ENCODE peak calls at places on chromosomes 5 and 9, in six cellular contexts. One of them, this sample, is unnamed.

GRCh38 chr9:133347515-133347984 is 381 bp downstream of the MED22 start:
- DNase-seq in HepG2: no peak
- DNase-seq in K562: peak; percentile 61
- DNase-seq in H1: peak; percentile 65
- DNase-seq in GM12878: peak; percentile 28
- DNase-seq in GM12891: peak; percentile 71
- DNase-seq in this sample: peak; percentile 78

GRCh38 chr9:137371521-137371941 is 51.4 kb downstream of the EXD3 start:
- DNase-seq in HepG2: no peak
- DNase-seq in K562: no peak
- DNase-seq in H1: no peak
- DNase-seq in GM12878: no peak
- DNase-seq in GM12891: no peak
- DNase-seq in this sample: no peak

GRCh38 chr5:141412853-141413539 is at the start of gene PCDHGA10:
- DNase-seq in HepG2: peak; percentile 15
- DNase-seq in K562: peak; percentile 61
- DNase-seq in H1: peak; percentile 67
- DNase-seq in GM12878: peak; percentile 27
- DNase-seq in GM12891: peak; percentile 70
- DNase-seq in this sample: peak; percentile 47

GRCh38 chr5:179870403-179870903 is 11.8 kb upstream of the MRNIP start:
- DNase-seq in HepG2: peak; percentile 29
- DNase-seq in K562: peak; percentile 85
- DNase-seq in H1: peak; percentile 60
- DNase-seq in GM12878: no peak
- DNase-seq in GM12891: no peak
- DNase-seq in this sample: no peak

GRCh38 chr9:70352802-70353201 is 61.7 kb downstream of the KLF9 start:
- DNase-seq in HepG2: no peak
- DNase-seq in K562: peak; percentile 6
- DNase-seq in H1: no peak
- DNase-seq in GM12878: no peak
- DNase-seq in GM12891: no peak
- DNase-seq in this sample: no peak

GRCh38 chr9:83034587-83034986 is 28.4 kb downstream of the RASEF start:
- DNase-seq in HepG2: no peak
- DNase-seq in K562: no peak
- DNase-seq in H1: no peak
- DNase-seq in GM12878: no peak
- DNase-seq in GM12891: no peak
- DNase-seq in this sample: no peak

GRCh38 chr9:92463989-92464388 is 18.3 kb downstream of the ASPN start:
- DNase-seq in HepG2: no peak
- DNase-seq in K562: no peak
- DNase-seq in H1: no peak
- DNase-seq in GM12878: no peak
- DNase-seq in GM12891: no peak
- DNase-seq in this sample: no peak

GRCh38 chr5:83107692-83108410 is 30.5 kb downstream of the XRCC4 start:
- DNase-seq in HepG2: no peak
- DNase-seq in K562: no peak
- DNase-seq in H1: no peak
- DNase-seq in GM12878: no peak
- DNase-seq in GM12891: no peak
- DNase-seq in this sample: no peak

GRCh38 chr9:95903398-95903797 is 27.9 kb downstream of the ERCC6L2 start:
- DNase-seq in HepG2: no peak
- DNase-seq in K562: no peak
- DNase-seq in H1: no peak
- DNase-seq in GM12878: no peak
- DNase-seq in GM12891: no peak
- DNase-seq in this sample: no peak

GRCh38 chr5:172478256-172478655 is 23.9 kb upstream of the SH3PXD2B start:
- DNase-seq in HepG2: no peak
- DNase-seq in K562: no peak
- DNase-seq in H1: no peak
- DNase-seq in GM12878: no peak
- DNase-seq in GM12891: no peak
- DNase-seq in this sample: no peak

GRCh38 chr9:31542384-31543055 is 841.9 kb upstream of the ACO1 start:
- DNase-seq in HepG2: peak; percentile 12
- DNase-seq in K562: no peak
- DNase-seq in H1: no peak
- DNase-seq in GM12878: peak; percentile 26
- DNase-seq in GM12891: no peak
- DNase-seq in this sample: peak; percentile 11

GRCh38 chr9:94720846-94721549 is 5.5 kb upstream of the AOPEP start:
- DNase-seq in HepG2: peak; percentile 15
- DNase-seq in K562: no peak
- DNase-seq in H1: no peak
- DNase-seq in GM12878: no peak
- DNase-seq in GM12891: no peak
- DNase-seq in this sample: no peak

GRCh38 chr5:69493235-69493925 is 790 bp downstream of the OCLN start:
- DNase-seq in HepG2: no peak
- DNase-seq in K562: no peak
- DNase-seq in H1: peak; percentile 79
- DNase-seq in GM12878: no peak
- DNase-seq in GM12891: peak; percentile 63
- DNase-seq in this sample: peak; percentile 48

GRCh38 chr5:31638748-31639418 is at the start of gene PDZD2:
- DNase-seq in HepG2: peak; percentile 23
- DNase-seq in K562: peak; percentile 76
- DNase-seq in H1: peak; percentile 86
- DNase-seq in GM12878: peak; percentile 17
- DNase-seq in GM12891: peak; percentile 76
- DNase-seq in this sample: peak; percentile 74

GRCh38 chr9:69822091-69822750 is 1.6 kb downstream of the CFAP95 start:
- DNase-seq in HepG2: no peak
- DNase-seq in K562: no peak
- DNase-seq in H1: no peak
- DNase-seq in GM12878: no peak
- DNase-seq in GM12891: no peak
- DNase-seq in this sample: no peak

DNA sequence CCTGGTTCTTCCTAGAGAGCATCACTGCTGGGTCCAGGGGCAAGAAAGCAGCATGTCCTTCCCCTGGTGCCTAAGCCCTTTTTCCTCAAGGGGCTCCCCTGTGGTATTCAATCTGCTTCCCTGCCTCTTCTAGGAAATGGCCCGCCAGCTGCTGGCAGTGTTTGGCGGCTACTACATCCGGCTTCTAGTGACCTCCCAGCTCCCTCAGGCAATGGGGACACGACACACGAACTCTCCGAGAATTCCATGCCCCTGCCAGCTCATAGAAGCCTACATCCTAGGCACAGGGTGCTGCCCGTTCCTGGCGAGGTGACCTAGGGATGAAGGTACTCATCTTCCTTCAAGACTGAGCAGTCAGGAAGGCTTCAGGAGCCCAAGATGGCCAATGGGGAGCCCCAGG is 14.6 kb downstream of the TEX53 start:
- DNase-seq in HepG2: no peak
- DNase-seq in K562: no peak
- DNase-seq in H1: no peak
- DNase-seq in GM12878: no peak
- DNase-seq in GM12891: no peak
- DNase-seq in this sample: no peak
- TF ChIP-seq POLR2AphosphoS5 in HepG2: no peak
- TF ChIP-seq POLR2AphosphoS5 in K562: no peak
- TF ChIP-seq POLR2AphosphoS5 in H1: no peak
- TF ChIP-seq POLR2AphosphoS5 in GM12878: no peak
- TF ChIP-seq POLR2AphosphoS5 in GM12891: no peak
- TF ChIP-seq POLR2AphosphoS5 in this sample: no peak

DNA sequence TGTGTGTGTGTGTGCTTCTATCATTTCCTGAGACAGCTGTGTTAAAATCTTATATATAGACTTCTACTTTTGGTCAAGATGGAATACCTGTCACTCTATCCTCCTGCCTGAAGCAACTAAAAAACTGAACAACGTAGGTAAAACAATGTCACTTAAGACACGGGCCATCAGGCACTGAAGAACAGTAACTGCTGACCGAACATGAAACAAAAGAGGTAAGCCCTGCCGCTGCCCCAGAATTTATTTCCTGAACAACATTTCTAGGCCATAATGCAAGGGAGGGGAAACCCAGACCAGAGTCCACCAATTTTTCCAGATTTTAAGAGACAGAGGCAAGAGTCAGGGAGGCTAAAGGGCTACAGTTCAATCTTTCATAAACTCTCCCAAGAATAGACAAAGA is 156.0 kb downstream of the CDC42SE2 start:
- DNase-seq in HepG2: no peak
- DNase-seq in K562: no peak
- DNase-seq in H1: no peak
- DNase-seq in GM12878: no peak
- DNase-seq in GM12891: no peak
- DNase-seq in this sample: no peak
- TF ChIP-seq TAF1 in HepG2: no peak
- TF ChIP-seq TAF1 in K562: no peak
- TF ChIP-seq TAF1 in H1: no peak
- TF ChIP-seq TAF1 in GM12878: no peak
- TF ChIP-seq TAF1 in GM12891: no peak
- TF ChIP-seq TAF1 in this sample: no peak

GRCh38 chr9:121736964-121737462 is 85.6 kb downstream of the DAB2IP start:
- DNase-seq in HepG2: peak; percentile 78
- DNase-seq in K562: peak; percentile 34
- DNase-seq in H1: peak; percentile 79
- DNase-seq in GM12878: no peak
- DNase-seq in GM12891: no peak
- DNase-seq in this sample: no peak
- TF ChIP-seq POLR2A in HepG2: peak; percentile 71
- TF ChIP-seq POLR2A in K562: no peak
- TF ChIP-seq POLR2A in H1: no peak
- TF ChIP-seq POLR2A in GM12878: no peak
- TF ChIP-seq POLR2A in GM12891: no peak
- TF ChIP-seq POLR2A in this sample: no peak

GRCh38 chr9:79266986-79267385 is 304.8 kb upstream of the TLE4 start:
- DNase-seq in HepG2: no peak
- DNase-seq in K562: no peak
- DNase-seq in H1: no peak
- DNase-seq in GM12878: no peak
- DNase-seq in GM12891: no peak
- DNase-seq in this sample: no peak

GRCh38 chr9:79263666-79264460 is 307.9 kb upstream of the TLE4 start:
- DNase-seq in HepG2: no peak
- DNase-seq in K562: no peak
- DNase-seq in H1: no peak
- DNase-seq in GM12878: no peak
- DNase-seq in GM12891: no peak
- DNase-seq in this sample: no peak

GRCh38 chr9:79264511-79265448 is 307.0 kb upstream of the TLE4 start:
- DNase-seq in HepG2: no peak
- DNase-seq in K562: no peak
- DNase-seq in H1: no peak
- DNase-seq in GM12878: no peak
- DNase-seq in GM12891: no peak
- DNase-seq in this sample: no peak
- TF ChIP-seq POLR2AphosphoS5 in HepG2: no peak
- TF ChIP-seq POLR2AphosphoS5 in K562: no peak
- TF ChIP-seq POLR2AphosphoS5 in H1: no peak
- TF ChIP-seq POLR2AphosphoS5 in GM12878: no peak
- TF ChIP-seq POLR2AphosphoS5 in GM12891: no peak
- TF ChIP-seq POLR2AphosphoS5 in this sample: no peak

DNA sequence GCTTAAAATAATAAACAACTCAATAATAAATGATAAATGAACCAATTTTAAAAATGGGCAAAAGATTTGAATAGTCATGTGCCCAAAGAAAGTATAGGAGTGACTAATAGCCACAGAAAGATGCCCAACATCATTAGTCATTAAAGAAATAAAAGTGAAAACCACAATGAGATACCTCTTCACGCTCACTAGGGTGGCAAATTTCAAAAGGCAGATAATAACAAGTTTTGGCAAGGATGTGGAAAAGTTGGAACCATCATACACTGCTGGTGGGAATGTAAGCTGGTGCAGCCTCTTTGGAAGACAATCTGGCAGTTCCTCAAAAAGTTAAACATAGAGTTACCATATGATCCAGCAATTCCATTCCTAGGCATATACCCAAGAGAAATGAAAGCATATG is 1819.8 kb downstream of the MAT2B start:
- DNase-seq in HepG2: no peak
- DNase-seq in K562: no peak
- DNase-seq in H1: no peak
- DNase-seq in GM12878: no peak
- DNase-seq in GM12891: no peak
- DNase-seq in this sample: no peak
- TF ChIP-seq TAF1 in HepG2: no peak
- TF ChIP-seq TAF1 in K562: no peak
- TF ChIP-seq TAF1 in H1: no peak
- TF ChIP-seq TAF1 in GM12878: no peak
- TF ChIP-seq TAF1 in GM12891: no peak
- TF ChIP-seq TAF1 in this sample: no peak

GRCh38 chr5:149550267-149550582 is 1.0 kb downstream of the CSNK1A1 start:
- DNase-seq in HepG2: no peak
- DNase-seq in K562: no peak
- DNase-seq in H1: no peak
- DNase-seq in GM12878: no peak
- DNase-seq in GM12891: no peak
- DNase-seq in this sample: no peak
- TF ChIP-seq POLR2A in HepG2: no peak
- TF ChIP-seq POLR2A in K562: no peak
- TF ChIP-seq POLR2A in H1: no peak
- TF ChIP-seq POLR2A in GM12878: no peak
- TF ChIP-seq POLR2A in GM12891: no peak
- TF ChIP-seq POLR2A in this sample: no peak